ENCODE peak calls at places on chromosomes 4 and X, in five cellular contexts. S, P, V, H and Z are unnamed samples.

GRCh38 chrX:45347877-45348675 is 147.4 kb upstream of the DIPK2B start:
- DNase-seq in S (peak; percentile 59), P (peak; percentile 66), V (no peak), H (no peak), Z (peak; percentile 25)

GRCh38 chr4:125787707-125788106 is 473.0 kb downstream of the FAT4 start:
- DNase-seq in S (no peak), P (no peak), V (no peak), H (no peak), Z (peak; percentile 6)

GRCh38 chr4:73460913-73461522 is 20.5 kb upstream of the AFM start:
- DNase-seq in S (no peak), P (no peak), V (no peak), H (no peak), Z (no peak)

GRCh38 chr4:73234712-73235111 is 23.9 kb downstream of the ANKRD17 start:
- DNase-seq in S (no peak), P (no peak), V (no peak), H (no peak), Z (no peak)

GRCh38 chr4:52371861-52372260 is 287.2 kb downstream of the USP46 start:
- DNase-seq in S (no peak), P (no peak), V (no peak), H (no peak), Z (peak; percentile 11)

GRCh38 chr4:78361621-78362120 is 189.9 kb upstream of the ANXA3 start:
- DNase-seq in S (no peak), P (no peak), V (no peak), H (no peak), Z (no peak)

GRCh38 chr4:40998680-40999358 is 215.5 kb downstream of the APBB2 start:
- DNase-seq in S (peak; percentile 33), P (peak; percentile 90), V (no peak), H (no peak), Z (no peak)

GRCh38 chr4:95847908-95848468 is 8.1 kb downstream of the PDHA2 start:
- DNase-seq in S (no peak), P (no peak), V (no peak), H (no peak), Z (no peak)

GRCh38 chrX:84046403-84046984 is 141.5 kb downstream of the RPS6KA6 start:
- DNase-seq in S (peak; percentile 43), P (peak; percentile 21), V (peak; percentile 15), H (peak; percentile 71), Z (peak; percentile 57)

GRCh38 chr4:172898715-172899114 is 269.9 kb upstream of the GALNT7 start:
- DNase-seq in S (no peak), P (no peak), V (no peak), H (no peak), Z (no peak)

GRCh38 chr4:70197842-70198241 is 2.3 kb downstream of the ODAM start:
- DNase-seq in S (no peak), P (peak; percentile 0), V (peak; percentile 30), H (peak; percentile 50), Z (peak; percentile 39)

GRCh38 chr4:46441116-46441859 is 51.4 kb upstream of the GABRA2 start:
- DNase-seq in S (no peak), P (peak; percentile 4), V (no peak), H (no peak), Z (no peak)

GRCh38 chr4:189143255-189143654 is 797.4 kb upstream of the FRG1 start:
- DNase-seq in S (peak; percentile 1), P (peak; percentile 1), V (no peak), H (no peak), Z (peak; percentile 47)

GRCh38 chrX:152212969-152213368 is 74.6 kb upstream of the MAGEA10 start:
- DNase-seq in S (no peak), P (no peak), V (no peak), H (no peak), Z (no peak)

GRCh38 chr4:103934178-103934789 is 214.5 kb upstream of the TACR3 start:
- DNase-seq in S (peak; percentile 59), P (peak; percentile 17), V (peak; percentile 72), H (no peak), Z (peak; percentile 76)

GRCh38 chr4:65502151-65502691 is 168.1 kb downstream of the EPHA5 start:
- DNase-seq in S (peak; percentile 57), P (peak; percentile 92), V (no peak), H (no peak), Z (peak; percentile 83)

GRCh38 chrX:151004085-151004484 is 20.9 kb downstream of the HMGB3 start:
- DNase-seq in S (peak; percentile 9), P (no peak), V (peak; percentile 21), H (no peak), Z (peak; percentile 6)

GRCh38 chr4:68683034-68683433 is 12.6 kb upstream of the UGT2B15 start:
- DNase-seq in S (no peak), P (no peak), V (no peak), H (no peak), Z (no peak)

GRCh38 chr4:3662516-3662915 is 103.7 kb upstream of the ADRA2C start:
- DNase-seq in S (no peak), P (no peak), V (no peak), H (no peak), Z (no peak)

GRCh38 chr4:167908816-167909215 is 183.5 kb upstream of the ANXA10 start:
- DNase-seq in S (no peak), P (no peak), V (no peak), H (no peak), Z (no peak)

GRCh38 chrX:9339603-9340569 is 125.0 kb upstream of the TBL1X start:
- DNase-seq in S (peak; percentile 19), P (no peak), V (no peak), H (peak; percentile 63), Z (no peak)

GRCh38 chr4:91268913-91269312 is 1034.9 kb upstream of the GRID2 start:
- DNase-seq in S (no peak), P (no peak), V (no peak), H (no peak), Z (no peak)

GRCh38 chrX:110146521-110146920 is 143.6 kb downstream of the TMEM164 start:
- DNase-seq in S (peak; percentile 47), P (peak; percentile 20), V (peak; percentile 64), H (peak; percentile 68), Z (peak; percentile 75)

GRCh38 chrX:16185725-16186136 is 18.4 kb downstream of the MAGEB17 start:
- DNase-seq in S (peak; percentile 80), P (peak; percentile 90), V (no peak), H (peak; percentile 65), Z (peak; percentile 38)

GRCh38 chr4:3491681-3492405 is 28.7 kb downstream of the DOK7 start:
- DNase-seq in S (peak; percentile 67), P (peak; percentile 41), V (no peak), H (no peak), Z (peak; percentile 48)

GRCh38 chrX:97398030-97398551 is 514.4 kb downstream of the RPA4 start:
- DNase-seq in S (no peak), P (peak; percentile 22), V (no peak), H (no peak), Z (peak; percentile 17)

GRCh38 chr4:223913-224497 is 81.3 kb downstream of the ZNF732 start:
- DNase-seq in S (no peak), P (no peak), V (no peak), H (no peak), Z (no peak)
- H3K9me3 ChIP-seq in S (no peaks in the 10 kb centered on the region), P (no peaks in the 10 kb centered on the region), V (peaks cover 25% of the 10 kb centered on the region), H (peaks cover 69% of the 10 kb centered on the region), Z (peaks cover 33% of the 10 kb centered on the region)

GRCh38 chr4:38075370-38076152 is 115.4 kb downstream of the PTTG2 start:
- DNase-seq in S (peak; percentile 75), P (peak; percentile 32), V (no peak), H (no peak), Z (peak; percentile 70)
- H3K9ac ChIP-seq in S (peak overlapping the region; percentile 42), P (no peak overlapping the region), V (no peak overlapping the region), H (no peak overlapping the region), Z (peak overlapping the region; percentile 14)

GRCh38 chr4:129059028-129059427 is 34.3 kb downstream of the SCLT1 start:
- DNase-seq in S (no peak), P (no peak), V (no peak), H (no peak), Z (no peak)

GRCh38 chr4:129064717-129065116 is 28.6 kb downstream of the SCLT1 start:
- DNase-seq in S (peak; percentile 64), P (peak; percentile 76), V (no peak), H (no peak), Z (peak; percentile 85)

GRCh38 chr4:129062580-129062979 is 30.8 kb downstream of the SCLT1 start:
- DNase-seq in S (no peak), P (no peak), V (no peak), H (no peak), Z (no peak)

GRCh38 chr4:129063640-129064039 is 29.7 kb downstream of the SCLT1 start:
- DNase-seq in S (no peak), P (no peak), V (no peak), H (no peak), Z (no peak)
- H3K9me3 ChIP-seq in S (no peaks in the 10 kb centered on the region), P (no peaks in the 10 kb centered on the region), V (peaks cover 24% of the 10 kb centered on the region), H (peaks cover 73% of the 10 kb centered on the region), Z (peaks cover 44% of the 10 kb centered on the region)

DNA sequence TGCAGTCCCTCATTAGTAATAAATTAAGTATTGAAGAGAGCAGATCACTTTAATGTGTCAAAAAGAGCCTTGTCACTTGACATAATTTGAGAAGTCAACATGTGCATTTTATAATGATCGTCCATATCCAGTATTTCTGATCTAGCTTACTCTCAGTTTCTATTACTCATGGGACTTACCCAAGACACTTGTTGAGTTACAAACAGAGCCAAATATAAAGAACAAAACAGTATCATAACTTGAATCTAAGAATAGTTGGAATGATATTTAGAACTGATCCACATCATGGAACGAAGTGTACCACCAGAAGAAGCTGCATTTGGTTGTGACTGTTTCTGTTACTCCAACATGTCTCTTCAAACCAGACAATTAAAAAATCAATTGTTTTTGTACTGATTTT is 54.6 kb downstream of the SLITRK4 start:
- DNase-seq in S (no peak), P (no peak), V (no peak), H (no peak), Z (no peak)
- H3K9ac ChIP-seq in S (no peak overlapping the region), P (no peak overlapping the region), V (no peak overlapping the region), H (no peak overlapping the region), Z (no peak overlapping the region)

GRCh38 chrX:154014429-154015380 is 5.0 kb downstream of the IRAK1 start:
- DNase-seq in S (no peak), P (no peak), V (no peak), H (no peak), Z (no peak)
- H3K9me3 ChIP-seq in S (no peaks in the 10 kb centered on the region), P (no peaks in the 10 kb centered on the region), V (no peaks in the 10 kb centered on the region), H (no peaks in the 10 kb centered on the region), Z (no peaks in the 10 kb centered on the region)